ENCODE peak calls at places on chromosomes 7 and 10, in four cellular contexts. U is GM12891, O is HepG2, Y is K562. Q is an unnamed sample.

GRCh38 chr10:12513003-12513365 is 163.6 kb downstream of the CAMK1D start:
- DNase-seq in U (no peak), Y (no peak), O (no peak), Q (no peak)

GRCh38 chr10:51699475-51700227 is at the start of gene CSTF2T:
- DNase-seq in Y (peak; percentile 76), O (peak; percentile 62), U (no peak), Q (peak; percentile 13)

GRCh38 chr7:81447351-81447952 is 322.4 kb downstream of the HGF start:
- DNase-seq in U (no peak), O (peak; percentile 27), Y (no peak), Q (no peak)

GRCh38 chr7:108464743-108465142 is 8.5 kb upstream of the NRCAM start:
- DNase-seq in O (no peak), Y (no peak), U (no peak), Q (no peak)

GRCh38 chr7:156962897-156963296 is 13.4 kb downstream of the NOM1 start:
- DNase-seq in Y (no peak), U (no peak), O (no peak), Q (no peak)

GRCh38 chr7:30831936-30832335 is 60.7 kb downstream of the MINDY4 start:
- DNase-seq in U (no peak), O (no peak), Y (no peak), Q (no peak)

GRCh38 chr7:20220824-20221547 is 3.8 kb upstream of the MACC1 start:
- DNase-seq in O (no peak), Y (peak; percentile 30), U (no peak), Q (no peak)

GRCh38 chr7:126119981-126120380 is 1132.8 kb downstream of the GRM8 start:
- DNase-seq in U (no peak), Y (no peak), O (no peak), Q (no peak)

GRCh38 chr7:81013036-81013435 is 94.2 kb upstream of the SEMA3C start:
- DNase-seq in U (no peak), Y (no peak), O (no peak), Q (no peak)

GRCh38 chr7:151134743-151135524 is 32.6 kb downstream of the GBX1 start:
- DNase-seq in Y (no peak), O (no peak), U (no peak), Q (peak; percentile 14)

GRCh38 chr10:112746329-112746728 is 203.7 kb upstream of the TCF7L2 start:
- DNase-seq in Y (no peak), O (no peak), U (no peak), Q (no peak)

GRCh38 chr10:132391372-132392020 is 5.5 kb upstream of the PWWP2B start:
- DNase-seq in O (no peak), U (no peak), Y (no peak), Q (no peak)

GRCh38 chr10:72068901-72069446 is 19.4 kb downstream of the SPOCK2 start:
- DNase-seq in O (peak; percentile 65), Y (no peak), U (no peak), Q (no peak)

GRCh38 chr10:29846881-29847280 is 212.1 kb upstream of the SVIL start:
- DNase-seq in U (no peak), Y (no peak), O (no peak), Q (no peak)

GRCh38 chr10:128062837-128063563 is 63.2 kb downstream of the MKI67 start:
- DNase-seq in O (no peak), U (no peak), Y (no peak), Q (no peak)

GRCh38 chr7:143975617-143976016 is 21.0 kb downstream of the OR2F1 start:
- DNase-seq in O (peak; percentile 63), U (no peak), Y (peak; percentile 27), Q (no peak)

GRCh38 chr10:111076682-111077661 is at the start of gene ADRA2A:
- DNase-seq in U (peak; percentile 54), O (no peak), Y (no peak), Q (no peak)

GRCh38 chr7:100781255-100781654 is 46.1 kb downstream of the EPHB4 start:
- DNase-seq in O (no peak), U (no peak), Y (no peak), Q (no peak)

GRCh38 chr7:155460926-155461613 is 3.1 kb downstream of the EN2 start:
- DNase-seq in O (no peak), Y (no peak), U (no peak), Q (no peak)

GRCh38 chr7:17239683-17240521 is 58.5 kb upstream of the AHR start:
- DNase-seq in Y (no peak), O (peak; percentile 91), U (no peak), Q (no peak)
- TF ChIP-seq TAF1 in Y (no peak), O (no peak), U (no peak), Q (no peak)

GRCh38 chr7:105250239-105250638 is 138.5 kb downstream of the SRPK2 start:
- DNase-seq in O (no peak), Y (no peak), U (no peak), Q (no peak)

GRCh38 chr7:105245398-105246099 is 143.2 kb downstream of the SRPK2 start:
- DNase-seq in O (peak; percentile 64), U (no peak), Y (no peak), Q (no peak)

GRCh38 chr7:105246195-105247078 is 142.3 kb downstream of the SRPK2 start:
- DNase-seq in Y (no peak), U (no peak), O (no peak), Q (no peak)

GRCh38 chr7:105244594-105244993 is 144.1 kb downstream of the SRPK2 start:
- DNase-seq in O (no peak), Y (no peak), U (no peak), Q (no peak)

GRCh38 chr7:105249216-105249615 is 139.5 kb downstream of the SRPK2 start:
- DNase-seq in O (no peak), Y (no peak), U (no peak), Q (no peak)
- TF ChIP-seq TAF1 in O (no peak), Y (no peak), U (no peak), Q (no peak)

GRCh38 chr10:35564276-35564982 is 40.7 kb upstream of the GJD4 start:
- DNase-seq in Y (no peak), O (no peak), U (no peak), Q (no peak)
- TF ChIP-seq TAF1 in Y (no peak), O (no peak), U (no peak), Q (no peak)

DNA sequence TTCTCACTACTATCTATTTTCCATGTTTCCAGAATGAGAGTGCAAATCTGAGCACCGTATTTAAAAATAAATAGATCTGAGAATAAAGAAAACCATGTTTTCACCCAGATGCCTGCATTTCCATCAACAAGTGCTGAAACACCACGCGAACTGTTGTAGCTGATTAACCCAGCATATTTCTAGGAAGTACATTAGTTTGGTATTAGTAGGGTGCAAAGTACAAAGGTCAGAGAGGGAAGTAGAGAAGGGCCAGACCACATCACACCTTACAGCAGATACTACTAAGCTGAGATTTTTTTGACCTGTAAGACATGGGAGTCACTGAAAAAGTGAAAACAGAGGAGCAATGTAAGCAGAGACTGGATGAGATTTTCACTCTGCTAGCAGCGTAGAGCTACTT is 181.3 kb downstream of the IMMP2L start:
- DNase-seq in Y (no peak), U (no peak), O (peak; percentile 71), Q (no peak)
- TF ChIP-seq TAF1 in Y (no peak), U (no peak), O (no peak), Q (no peak)